ENCODE peak calls at places on chromosomes 16 and 17, in six cellular contexts. K is GF-D8, L is islet precursor cell, U is DMS 273 treated with DMSO at 0.1 percent for 48 hours, G is AG09309, X is cardiac fibroblast. R is an unnamed sample.
A peak's percentile ranks its signal among the peaks of the same experiment; 100 is the strongest.

GRCh38 chr17:77445908-77446535 is 305.3 kb downstream of the SEC14L1 start:
- DNase-seq in K (peak; percentile 69), L (no peak), U (no peak), G (no peak), X (no peak), R (peak; percentile 71)

GRCh38 chr16:27273670-27274522 is 5.3 kb upstream of the NSMCE1 start:
- DNase-seq in K (no peak), L (peak; percentile 61), U (no peak), G (no peak), X (peak; percentile 58), R (no peak)

GRCh38 chr17:76948726-76949342 is 80.6 kb downstream of the MGAT5B start:
- DNase-seq in K (no peak), L (no peak), U (no peak), G (no peak), X (no peak), R (no peak)

GRCh38 chr17:81517339-81518112 is 4.9 kb upstream of the ACTG1 start:
- DNase-seq in K (no peak), L (peak; percentile 90), U (no peak), G (no peak), X (peak; percentile 36), R (peak; percentile 83)

GRCh38 chr17:62666801-62667591 is 39.5 kb downstream of the MRC2 start:
- DNase-seq in K (no peak), L (no peak), U (no peak), G (no peak), X (no peak), R (no peak)

GRCh38 chr17:82301300-82301915 is 16.0 kb downstream of the CD7 start:
- DNase-seq in K (no peak), L (no peak), U (no peak), G (no peak), X (no peak), R (no peak)

GRCh38 chr17:56499799-56500388 is 93.6 kb upstream of the NOG start:
- DNase-seq in K (no peak), L (no peak), U (peak; percentile 11), G (no peak), X (peak; percentile 38), R (peak; percentile 64)

GRCh38 chr17:2924211-2924610 is 128.0 kb downstream of the RAP1GAP2 start:
- DNase-seq in K (no peak), L (peak; percentile 72), U (no peak), G (no peak), X (peak; percentile 21), R (no peak)

GRCh38 chr17:38751803-38752118 is 780 bp upstream of the PSMB3 start:
- DNase-seq in K (peak; percentile 42), L (peak; percentile 94), U (peak; percentile 48), G (peak; percentile 51), X (peak; percentile 89), R (peak; percentile 87)

GRCh38 chr16:10668322-10669045 is 26.2 kb downstream of the TEKT5 start:
- DNase-seq in K (no peak), L (peak; percentile 81), U (peak; percentile 17), G (no peak), X (peak; percentile 5), R (peak; percentile 19)

GRCh38 chr17:50845260-50846147 is 10.1 kb downstream of the WFIKKN2 start:
- DNase-seq in K (no peak), L (peak; percentile 85), U (no peak), G (no peak), X (peak; percentile 65), R (no peak)

GRCh38 chr17:50608700-50609375 is 25.8 kb upstream of the ABCC3 start:
- DNase-seq in K (no peak), L (no peak), U (peak; percentile 28), G (no peak), X (no peak), R (no peak)

GRCh38 chr17:51050291-51051033 is 70.2 kb downstream of the SPAG9 start:
- DNase-seq in K (no peak), L (no peak), U (no peak), G (no peak), X (peak; percentile 38), R (no peak)

GRCh38 chr17:8206536-8206935 is 3.8 kb downstream of the AURKB start:
- DNase-seq in K (no peak), L (peak; percentile 56), U (no peak), G (no peak), X (no peak), R (no peak)

GRCh38 chr17:82492647-82493516 is 26.6 kb upstream of the FOXK2 start:
- DNase-seq in K (no peak), L (no peak), U (no peak), G (no peak), X (peak; percentile 63), R (no peak)

GRCh38 chr16:86398201-86398600 is 112.1 kb upstream of the FOXF1 start:
- DNase-seq in K (no peak), L (no peak), U (no peak), G (no peak), X (no peak), R (no peak)

GRCh38 chr17:74954115-74954514 is 18.4 kb downstream of the OTOP3 start:
- DNase-seq in K (no peak), L (no peak), U (no peak), G (no peak), X (no peak), R (no peak)

GRCh38 chr17:66593116-66593515 is 241.8 kb upstream of the CACNG5 start:
- DNase-seq in K (no peak), L (peak; percentile 29), U (no peak), G (no peak), X (no peak), R (no peak)

GRCh38 chr17:77814091-77814772 is 144.3 kb upstream of the TNRC6C start:
- DNase-seq in K (no peak), L (no peak), U (no peak), G (no peak), X (no peak), R (no peak)

GRCh38 chr16:12239953-12240485 is 263.5 kb downstream of the SNX29 start:
- DNase-seq in K (no peak), L (no peak), U (no peak), G (peak; percentile 13), X (peak; percentile 76), R (no peak)

GRCh38 chr17:34519286-34519685 is 60.1 kb upstream of the TMEM132E start:
- DNase-seq in K (no peak), L (no peak), U (no peak), G (no peak), X (no peak), R (peak; percentile 11)

GRCh38 chr17:4199818-4200402 is 56.9 kb downstream of the CYB5D2 start:
- DNase-seq in K (no peak), L (no peak), U (no peak), G (no peak), X (peak; percentile 57), R (peak; percentile 47)

GRCh38 chr16:88927010-88927409 is 50.0 kb downstream of the CBFA2T3 start:
- DNase-seq in K (no peak), L (no peak), U (no peak), G (no peak), X (no peak), R (no peak)

GRCh38 chr16:81745704-81746558 is 33.2 kb upstream of the PLCG2 start:
- DNase-seq in K (peak; percentile 21), L (peak; percentile 70), U (no peak), G (no peak), X (peak; percentile 58), R (peak; percentile 76)

GRCh38 chr17:17561408-17562144 is 29.9 kb downstream of the PEMT start:
- DNase-seq in K (no peak), L (no peak), U (no peak), G (no peak), X (no peak), R (no peak)

GRCh38 chr17:28983286-28984240 is 22.3 kb downstream of the SEZ6 start:
- DNase-seq in K (no peak), L (no peak), U (peak; percentile 92), G (no peak), X (peak; percentile 9), R (peak; percentile 28)

GRCh38 chr17:44829558-44830358 is at the start of gene GJC1:
- DNase-seq in K (no peak), L (no peak), U (no peak), G (no peak), X (peak; percentile 28), R (no peak)

GRCh38 chr17:69637399-69638165 is 223.1 kb downstream of the MAP2K6 start:
- DNase-seq in K (no peak), L (no peak), U (no peak), G (peak; percentile 38), X (peak; percentile 66), R (no peak)

GRCh38 chr17:77496831-77497577 is 356.2 kb downstream of the SEC14L1 start:
- DNase-seq in K (no peak), L (peak; percentile 47), U (no peak), G (no peak), X (no peak), R (no peak)

GRCh38 chr16:85077039-85077438 is 35.2 kb downstream of the CIBAR2 start:
- DNase-seq in K (no peak), L (no peak), U (no peak), G (no peak), X (no peak), R (no peak)

GRCh38 chr16:1279945-1280589 is 24.2 kb downstream of the TPSD1 start:
- DNase-seq in K (no peak), L (no peak), U (no peak), G (no peak), X (no peak), R (no peak)

GRCh38 chr17:19024101-19025078 is 19.8 kb upstream of the FAM83G start:
- DNase-seq in K (no peak), L (peak; percentile 78), U (no peak), G (no peak), X (peak; percentile 78), R (no peak)

GRCh38 chr16:64711026-64711425 is 410.8 kb downstream of the CDH11 start:
- DNase-seq in K (no peak), L (no peak), U (no peak), G (peak; percentile 94), X (peak; percentile 82), R (no peak)

GRCh38 chr17:10631048-10631700 is 25.9 kb downstream of the MYH3 start:
- DNase-seq in K (no peak), L (peak; percentile 74), U (no peak), G (no peak), X (peak; percentile 50), R (peak; percentile 55)

R was measured in KBM-7.